ENCODE peak calls at places on chromosomes 2 and 18, in eight cellular contexts. One of them, this sample, is unnamed.

GRCh38 chr2:64141711-64142405 is 2.4 kb downstream of the PELI1 start:
- DNase-seq in heart right ventricle: no peak
- DNase-seq in neural progenitor cell: peak
- DNase-seq in right cardiac atrium: no peak
- DNase-seq in GM23248: peak
- DNase-seq in neuronal stem cell: no peak
- DNase-seq in brain microvascular endothelial cell: peak
- DNase-seq in A549: no peak
- DNase-seq in this sample: no peak

GRCh38 chr2:189560273-189560586 is 20.4 kb downstream of the SLC40A1 start:
- DNase-seq in heart right ventricle: no peak
- DNase-seq in neural progenitor cell: no peak
- DNase-seq in right cardiac atrium: no peak
- DNase-seq in GM23248: no peak
- DNase-seq in neuronal stem cell: no peak
- DNase-seq in brain microvascular endothelial cell: no peak
- DNase-seq in A549: no peak
- DNase-seq in this sample: no peak

GRCh38 chr2:3479430-3480320 is 39.7 kb downstream of the ADI1 start:
- DNase-seq in heart right ventricle: no peak
- DNase-seq in neural progenitor cell: no peak
- DNase-seq in right cardiac atrium: no peak
- DNase-seq in GM23248: no peak
- DNase-seq in neuronal stem cell: no peak
- DNase-seq in brain microvascular endothelial cell: no peak
- DNase-seq in A549: no peak
- DNase-seq in this sample: no peak

GRCh38 chr2:61463769-61464475 is 7.0 kb downstream of the USP34 start:
- DNase-seq in heart right ventricle: no peak
- DNase-seq in neural progenitor cell: peak
- DNase-seq in right cardiac atrium: no peak
- DNase-seq in GM23248: no peak
- DNase-seq in neuronal stem cell: no peak
- DNase-seq in brain microvascular endothelial cell: no peak
- DNase-seq in A549: no peak
- DNase-seq in this sample: no peak

GRCh38 chr2:40606862-40607261 is 155.0 kb upstream of the SLC8A1 start:
- DNase-seq in heart right ventricle: no peak
- DNase-seq in neural progenitor cell: no peak
- DNase-seq in right cardiac atrium: no peak
- DNase-seq in GM23248: peak
- DNase-seq in neuronal stem cell: no peak
- DNase-seq in brain microvascular endothelial cell: peak
- DNase-seq in A549: no peak
- DNase-seq in this sample: no peak

GRCh38 chr2:42787788-42788477 is 4.5 kb downstream of the HAAO start:
- DNase-seq in heart right ventricle: no peak
- DNase-seq in neural progenitor cell: no peak
- DNase-seq in right cardiac atrium: no peak
- DNase-seq in GM23248: no peak
- DNase-seq in neuronal stem cell: no peak
- DNase-seq in brain microvascular endothelial cell: no peak
- DNase-seq in A549: no peak
- DNase-seq in this sample: no peak

GRCh38 chr2:142980246-142981068 is 103.0 kb downstream of the KYNU start:
- DNase-seq in heart right ventricle: no peak
- DNase-seq in neural progenitor cell: peak
- DNase-seq in right cardiac atrium: no peak
- DNase-seq in GM23248: peak
- DNase-seq in neuronal stem cell: no peak
- DNase-seq in brain microvascular endothelial cell: peak
- DNase-seq in A549: peak
- DNase-seq in this sample: no peak

GRCh38 chr18:5197461-5197860 is 404 bp upstream of the AKAIN1 start:
- DNase-seq in heart right ventricle: no peak
- DNase-seq in neural progenitor cell: no peak
- DNase-seq in right cardiac atrium: no peak
- DNase-seq in GM23248: no peak
- DNase-seq in neuronal stem cell: no peak
- DNase-seq in brain microvascular endothelial cell: no peak
- DNase-seq in A549: no peak
- DNase-seq in this sample: no peak

GRCh38 chr2:239727182-239727775 is 297.9 kb downstream of the NDUFA10 start:
- DNase-seq in heart right ventricle: no peak
- DNase-seq in neural progenitor cell: no peak
- DNase-seq in right cardiac atrium: no peak
- DNase-seq in GM23248: no peak
- DNase-seq in neuronal stem cell: no peak
- DNase-seq in brain microvascular endothelial cell: no peak
- DNase-seq in A549: no peak
- DNase-seq in this sample: no peak

GRCh38 chr18:31943895-31944816 is 1.2 kb upstream of the TRAPPC8 start:
- DNase-seq in heart right ventricle: no peak
- DNase-seq in neural progenitor cell: no peak
- DNase-seq in right cardiac atrium: no peak
- DNase-seq in GM23248: no peak
- DNase-seq in neuronal stem cell: no peak
- DNase-seq in brain microvascular endothelial cell: no peak
- DNase-seq in A549: no peak
- DNase-seq in this sample: no peak

GRCh38 chr2:233198026-233198425 is 53.4 kb upstream of the ATG16L1 start:
- DNase-seq in heart right ventricle: no peak
- DNase-seq in neural progenitor cell: no peak
- DNase-seq in right cardiac atrium: no peak
- DNase-seq in GM23248: no peak
- DNase-seq in neuronal stem cell: no peak
- DNase-seq in brain microvascular endothelial cell: no peak
- DNase-seq in A549: no peak
- DNase-seq in this sample: no peak

GRCh38 chr18:47184419-47185050 is 8.4 kb upstream of the IER3IP1 start:
- DNase-seq in heart right ventricle: no peak
- DNase-seq in neural progenitor cell: peak
- DNase-seq in right cardiac atrium: no peak
- DNase-seq in GM23248: peak
- DNase-seq in neuronal stem cell: no peak
- DNase-seq in brain microvascular endothelial cell: peak
- DNase-seq in A549: no peak
- DNase-seq in this sample: peak

GRCh38 chr2:76387294-76387693 is 676.6 kb upstream of the GCFC2 start:
- DNase-seq in heart right ventricle: no peak
- DNase-seq in neural progenitor cell: no peak
- DNase-seq in right cardiac atrium: no peak
- DNase-seq in GM23248: no peak
- DNase-seq in neuronal stem cell: no peak
- DNase-seq in brain microvascular endothelial cell: no peak
- DNase-seq in A549: no peak
- DNase-seq in this sample: no peak

GRCh38 chr2:235301202-235302076 is 192.4 kb upstream of the AGAP1 start:
- DNase-seq in heart right ventricle: no peak
- DNase-seq in neural progenitor cell: no peak
- DNase-seq in right cardiac atrium: no peak
- DNase-seq in GM23248: no peak
- DNase-seq in neuronal stem cell: no peak
- DNase-seq in brain microvascular endothelial cell: no peak
- DNase-seq in A549: no peak
- DNase-seq in this sample: no peak

GRCh38 chr2:239047420-239047819 is 199.5 kb downstream of the TWIST2 start:
- DNase-seq in heart right ventricle: no peak
- DNase-seq in neural progenitor cell: no peak
- DNase-seq in right cardiac atrium: no peak
- DNase-seq in GM23248: no peak
- DNase-seq in neuronal stem cell: no peak
- DNase-seq in brain microvascular endothelial cell: no peak
- DNase-seq in A549: no peak
- DNase-seq in this sample: no peak

GRCh38 chr2:230986520-230987136 is 9.3 kb upstream of the SPATA3 start:
- DNase-seq in heart right ventricle: no peak
- DNase-seq in neural progenitor cell: no peak
- DNase-seq in right cardiac atrium: no peak
- DNase-seq in GM23248: no peak
- DNase-seq in neuronal stem cell: no peak
- DNase-seq in brain microvascular endothelial cell: no peak
- DNase-seq in A549: no peak
- DNase-seq in this sample: no peak

GRCh38 chr2:72222829-72223564 is 75.3 kb upstream of the CYP26B1 start:
- DNase-seq in heart right ventricle: no peak
- DNase-seq in neural progenitor cell: no peak
- DNase-seq in right cardiac atrium: no peak
- DNase-seq in GM23248: peak
- DNase-seq in neuronal stem cell: no peak
- DNase-seq in brain microvascular endothelial cell: peak
- DNase-seq in A549: no peak
- DNase-seq in this sample: no peak

GRCh38 chr2:239836021-239836765 is 188.9 kb downstream of the NDUFA10 start:
- DNase-seq in heart right ventricle: no peak
- DNase-seq in neural progenitor cell: no peak
- DNase-seq in right cardiac atrium: no peak
- DNase-seq in GM23248: no peak
- DNase-seq in neuronal stem cell: no peak
- DNase-seq in brain microvascular endothelial cell: no peak
- DNase-seq in A549: no peak
- DNase-seq in this sample: peak

GRCh38 chr2:96579422-96579821 is 42.9 kb downstream of the ARID5A start:
- DNase-seq in heart right ventricle: no peak
- DNase-seq in neural progenitor cell: no peak
- DNase-seq in right cardiac atrium: no peak
- DNase-seq in GM23248: no peak
- DNase-seq in neuronal stem cell: no peak
- DNase-seq in brain microvascular endothelial cell: no peak
- DNase-seq in A549: no peak
- DNase-seq in this sample: no peak

GRCh38 chr2:96578731-96579130 is 42.2 kb downstream of the ARID5A start:
- DNase-seq in heart right ventricle: no peak
- DNase-seq in neural progenitor cell: no peak
- DNase-seq in right cardiac atrium: no peak
- DNase-seq in GM23248: no peak
- DNase-seq in neuronal stem cell: no peak
- DNase-seq in brain microvascular endothelial cell: no peak
- DNase-seq in A549: no peak
- DNase-seq in this sample: no peak

GRCh38 chr2:96580771-96581170 is 44.2 kb downstream of the ARID5A start:
- DNase-seq in heart right ventricle: no peak
- DNase-seq in neural progenitor cell: peak
- DNase-seq in right cardiac atrium: no peak
- DNase-seq in GM23248: peak
- DNase-seq in neuronal stem cell: no peak
- DNase-seq in brain microvascular endothelial cell: no peak
- DNase-seq in A549: peak
- DNase-seq in this sample: no peak

GRCh38 chr2:96574364-96574763 is 37.8 kb downstream of the ARID5A start:
- DNase-seq in heart right ventricle: no peak
- DNase-seq in neural progenitor cell: no peak
- DNase-seq in right cardiac atrium: no peak
- DNase-seq in GM23248: peak
- DNase-seq in neuronal stem cell: no peak
- DNase-seq in brain microvascular endothelial cell: no peak
- DNase-seq in A549: no peak
- DNase-seq in this sample: no peak

GRCh38 chr2:96575790-96576456 is 39.4 kb downstream of the ARID5A start:
- DNase-seq in heart right ventricle: no peak
- DNase-seq in neural progenitor cell: no peak
- DNase-seq in right cardiac atrium: no peak
- DNase-seq in GM23248: no peak
- DNase-seq in neuronal stem cell: no peak
- DNase-seq in brain microvascular endothelial cell: no peak
- DNase-seq in A549: no peak
- DNase-seq in this sample: no peak
- H3K27ac ChIP-seq in heart right ventricle: no peak
- H3K27ac ChIP-seq in neural progenitor cell: no peak
- H3K27ac ChIP-seq in right cardiac atrium: no peak
- H3K27ac ChIP-seq in GM23248: no peak
- H3K27ac ChIP-seq in neuronal stem cell: no peak
- H3K27ac ChIP-seq in brain microvascular endothelial cell: no peak
- H3K27ac ChIP-seq in A549: no peak
- H3K27ac ChIP-seq in this sample: no peak

DNA sequence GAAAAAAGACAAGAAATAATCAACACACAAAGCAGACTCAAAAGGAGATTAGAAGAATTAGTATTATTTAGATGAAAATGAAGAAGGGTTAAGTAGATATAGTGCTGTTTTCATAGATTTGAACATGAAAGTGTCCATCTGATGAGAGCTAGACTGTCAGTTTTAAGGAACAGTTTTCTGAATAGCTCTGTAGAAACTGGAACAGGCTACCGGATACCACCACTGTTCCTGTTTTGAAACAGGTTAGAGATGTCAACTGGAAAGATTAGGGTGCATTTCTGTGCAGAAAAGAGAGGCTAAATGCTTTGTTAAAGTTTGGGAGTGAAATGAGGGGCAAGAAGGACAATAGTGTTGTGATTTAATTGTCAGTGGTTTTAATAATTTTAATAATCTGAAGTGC is 908.8 kb downstream of the CNTNAP5 start:
- DNase-seq in heart right ventricle: no peak
- DNase-seq in neural progenitor cell: no peak
- DNase-seq in right cardiac atrium: no peak
- DNase-seq in GM23248: no peak
- DNase-seq in neuronal stem cell: no peak
- DNase-seq in brain microvascular endothelial cell: no peak
- DNase-seq in A549: no peak
- DNase-seq in this sample: no peak
- H3K4me3 ChIP-seq in heart right ventricle: no peak
- H3K4me3 ChIP-seq in neural progenitor cell: no peak
- H3K4me3 ChIP-seq in right cardiac atrium: no peak
- H3K4me3 ChIP-seq in GM23248: no peak
- H3K4me3 ChIP-seq in neuronal stem cell: no peak
- H3K4me3 ChIP-seq in brain microvascular endothelial cell: no peak
- H3K4me3 ChIP-seq in A549: no peak
- H3K4me3 ChIP-seq in this sample: no peak

DNA sequence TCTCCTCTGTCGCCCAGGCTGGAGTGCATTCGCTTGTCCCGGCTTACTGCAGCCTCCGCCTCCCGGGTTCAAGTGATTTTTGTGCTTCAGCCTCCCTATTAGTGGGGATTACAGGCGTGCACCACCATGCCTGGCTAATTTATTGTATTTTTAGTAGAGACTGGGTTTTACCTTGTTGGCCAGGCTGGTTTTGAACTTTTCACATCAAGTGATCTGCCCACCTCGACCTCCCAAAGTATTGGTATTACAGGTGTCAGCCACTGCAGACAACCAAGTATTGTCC is 1.1 kb downstream of the RPS27A start:
- DNase-seq in heart right ventricle: no peak
- DNase-seq in neural progenitor cell: no peak
- DNase-seq in right cardiac atrium: no peak
- DNase-seq in GM23248: no peak
- DNase-seq in neuronal stem cell: no peak
- DNase-seq in brain microvascular endothelial cell: no peak
- DNase-seq in A549: no peak
- DNase-seq in this sample: no peak
- H3K27ac ChIP-seq in heart right ventricle: no peak
- H3K27ac ChIP-seq in neural progenitor cell: no peak
- H3K27ac ChIP-seq in right cardiac atrium: no peak
- H3K27ac ChIP-seq in GM23248: peak
- H3K27ac ChIP-seq in neuronal stem cell: no peak
- H3K27ac ChIP-seq in brain microvascular endothelial cell: no peak
- H3K27ac ChIP-seq in A549: peak
- H3K27ac ChIP-seq in this sample: peak

DNA sequence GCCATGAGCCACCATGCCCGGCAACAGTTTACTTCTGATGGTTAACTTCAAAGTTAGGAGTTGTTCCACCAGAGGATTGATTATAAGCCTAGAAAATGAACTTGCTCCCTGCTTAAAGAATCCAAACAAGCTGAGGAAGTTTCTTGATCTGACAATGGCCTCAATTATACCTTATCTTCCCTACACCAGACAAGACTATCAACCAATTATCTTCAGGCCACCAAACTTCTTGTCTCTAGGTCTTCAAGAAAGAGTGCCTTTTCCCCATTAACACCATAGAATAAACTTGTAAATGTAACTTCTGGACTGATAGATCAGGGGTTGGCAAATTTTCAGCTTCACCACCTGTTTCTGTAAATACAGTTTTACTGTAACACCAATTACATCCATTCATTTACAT is 15.0 kb downstream of the ZC3H8 start:
- DNase-seq in heart right ventricle: no peak
- DNase-seq in neural progenitor cell: no peak
- DNase-seq in right cardiac atrium: no peak
- DNase-seq in GM23248: no peak
- DNase-seq in neuronal stem cell: no peak
- DNase-seq in brain microvascular endothelial cell: no peak
- DNase-seq in A549: no peak
- DNase-seq in this sample: no peak
- H3K4me3 ChIP-seq in heart right ventricle: no peak
- H3K4me3 ChIP-seq in neural progenitor cell: no peak
- H3K4me3 ChIP-seq in right cardiac atrium: no peak
- H3K4me3 ChIP-seq in GM23248: no peak
- H3K4me3 ChIP-seq in neuronal stem cell: no peak
- H3K4me3 ChIP-seq in brain microvascular endothelial cell: no peak
- H3K4me3 ChIP-seq in A549: no peak
- H3K4me3 ChIP-seq in this sample: no peak

This sample was measured in adrenal gland.